ENCODE peak calls at places on chromosomes 11 and 22, in eight cellular contexts. J is stimulated activated CD8-positive, alpha-beta memory T cell treated with anti-CD3 and anti-CD28 coated beads, Interleukin-7, amount 100 ng/mL, for 1 hour; X is SHP77; M is stromal cell of bone marrow; P is effector memory CD8-positive, alpha-beta T cell; K is A172; V is HT1080; U is activated CD8-positive, alpha-beta memory T cell treated with anti-CD3 and anti-CD28 coated beads, Interleukin-2, amount 50 U/mL, for 48 hours. W is an unnamed sample.

GRCh38 chr11:110297082-110297725 is 790 bp upstream of the RDX start:
- DNase-seq in J (no peak), X (no peak), M (no peak), P (no peak), K (no peak), V (peak; percentile 47), U (no peak), W (no peak)

GRCh38 chr22:37501610-37502341 is 15.6 kb upstream of the MFNG start:
- DNase-seq in J (no peak), X (peak; percentile 31), M (peak; percentile 91), P (no peak), K (peak; percentile 92), V (peak; percentile 89), U (no peak), W (no peak)

GRCh38 chr11:35721576-35722341 is 59.2 kb downstream of the TRIM44 start:
- DNase-seq in J (no peak), X (no peak), M (no peak), P (no peak), K (no peak), V (no peak), U (no peak), W (no peak)

GRCh38 chr22:37609240-37610152 is 862 bp downstream of the GGA1 start:
- DNase-seq in J (no peak), X (no peak), M (no peak), P (no peak), K (no peak), V (no peak), U (no peak), W (no peak)

GRCh38 chr11:74278103-74278502 is 33.3 kb downstream of the P4HA3 start:
- DNase-seq in J (no peak), X (no peak), M (no peak), P (no peak), K (no peak), V (no peak), U (no peak), W (no peak)

GRCh38 chr11:42631223-42631843 is 680.5 kb upstream of the API5 start:
- DNase-seq in J (no peak), X (peak; percentile 39), M (no peak), P (no peak), K (peak; percentile 8), V (peak; percentile 73), U (no peak), W (no peak)

GRCh38 chr11:1219836-1220810 is 2.7 kb upstream of the MUC5B start:
- DNase-seq in J (no peak), X (no peak), M (no peak), P (no peak), K (no peak), V (no peak), U (no peak), W (no peak)

GRCh38 chr22:21984793-21985192 is 2.2 kb upstream of the TOP3B start:
- DNase-seq in J (no peak), X (no peak), M (no peak), P (no peak), K (no peak), V (peak; percentile 42), U (no peak), W (no peak)

GRCh38 chr11:494761-495536 is 12.1 kb downstream of the RNH1 start:
- DNase-seq in J (no peak), X (peak; percentile 53), M (no peak), P (no peak), K (no peak), V (no peak), U (no peak), W (no peak)

GRCh38 chr11:123122341-123122740 is 60.4 kb upstream of the HSPA8 start:
- DNase-seq in J (no peak), X (no peak), M (peak; percentile 48), P (no peak), K (no peak), V (no peak), U (no peak), W (no peak)

GRCh38 chr11:73787051-73787642 is 527 bp upstream of the MRPL48 start:
- DNase-seq in J (no peak), X (no peak), M (no peak), P (no peak), K (no peak), V (no peak), U (peak; percentile 59), W (no peak)

GRCh38 chr11:1297576-1298473 is 11.6 kb downstream of the TOLLIP start:
- DNase-seq in J (no peak), X (no peak), M (no peak), P (no peak), K (no peak), V (no peak), U (no peak), W (peak; percentile 77)

GRCh38 chr11:103295704-103296103 is 186.5 kb downstream of the DYNC2H1 start:
- DNase-seq in J (no peak), X (no peak), M (no peak), P (no peak), K (no peak), V (no peak), U (no peak), W (no peak)

W was measured in osteocyte.